ENCODE peak calls at places on chromosomes 12 and 14, in ten cellular contexts. H is small intestine; Z is CD8-positive, alpha-beta memory T cell; A is SK-N-MC; J is cardiac muscle cell; K is thoracic aorta; C is H9; M is heart right ventricle; W is aorta; N is right cardiac atrium. V is an unnamed sample.
A peak's percentile ranks its signal among the peaks of the same experiment; 100 is the strongest.

GRCh38 chr14:70955543-70956480 is 48.6 kb downstream of the PCNX1 start:
- DNase-seq in H (no peak), Z (peak; percentile 59), A (no peak), J (peak; percentile 50), K (no peak), C (no peak), M (no peak), W (no peak), N (no peak), V (no peak)

GRCh38 chr12:62603061-62603810 is 136.6 kb downstream of the MON2 start:
- DNase-seq in H (peak; percentile 82), Z (peak; percentile 76), A (no peak), J (peak; percentile 92), K (peak; percentile 34), C (peak; percentile 84), M (peak; percentile 86), W (peak; percentile 93), N (peak; percentile 89), V (peak; percentile 75)

GRCh38 chr14:56187736-56188135 is 69.5 kb downstream of the PELI2 start:
- DNase-seq in H (no peak), Z (no peak), A (no peak), J (no peak), K (no peak), C (no peak), M (no peak), W (no peak), N (no peak), V (no peak)

GRCh38 chr12:80655751-80656150 is 51.7 kb upstream of the MYF6 start:
- DNase-seq in H (no peak), Z (no peak), A (no peak), J (peak; percentile 33), K (no peak), C (no peak), M (no peak), W (no peak), N (no peak), V (no peak)

GRCh38 chr12:70365648-70366518 is at the start of gene KCNMB4:
- DNase-seq in H (peak; percentile 48), Z (peak; percentile 76), A (no peak), J (peak; percentile 64), K (no peak), C (peak; percentile 97), M (peak; percentile 52), W (peak; percentile 68), N (peak; percentile 72), V (peak; percentile 61)

GRCh38 chr12:54416908-54417603 is 2.0 kb downstream of the ITGA5 start:
- DNase-seq in H (no peak), Z (peak; percentile 29), A (no peak), J (peak; percentile 48), K (no peak), C (no peak), M (no peak), W (peak; percentile 6), N (no peak), V (no peak)

GRCh38 chr12:1852076-1852475 is 31.7 kb downstream of the LRTM2 start:
- DNase-seq in H (no peak), Z (no peak), A (no peak), J (no peak), K (no peak), C (no peak), M (no peak), W (no peak), N (no peak), V (no peak)

GRCh38 chr12:45170456-45171042 is 45.3 kb upstream of the ANO6 start:
- DNase-seq in H (peak; percentile 82), Z (peak; percentile 45), A (peak; percentile 77), J (peak; percentile 86), K (peak; percentile 22), C (peak; percentile 79), M (peak; percentile 86), W (peak; percentile 84), N (peak; percentile 81), V (peak; percentile 15)

GRCh38 chr12:2138871-2139308 is 86.1 kb downstream of the CACNA1C start:
- DNase-seq in H (peak; percentile 81), Z (no peak), A (no peak), J (no peak), K (no peak), C (no peak), M (no peak), W (no peak), N (no peak), V (no peak)

GRCh38 chr12:4584896-4585295 is 22.9 kb downstream of the DYRK4 start:
- DNase-seq in H (no peak), Z (no peak), A (no peak), J (no peak), K (no peak), C (no peak), M (no peak), W (no peak), N (no peak), V (no peak)

GRCh38 chr14:32298346-32298745 is 30.8 kb upstream of the AKAP6 start:
- DNase-seq in H (no peak), Z (no peak), A (no peak), J (no peak), K (no peak), C (no peak), M (no peak), W (no peak), N (no peak), V (no peak)

GRCh38 chr12:116274552-116275375 is 2.7 kb downstream of the MED13L start:
- DNase-seq in H (no peak), Z (no peak), A (no peak), J (no peak), K (no peak), C (no peak), M (no peak), W (no peak), N (no peak), V (no peak)
- H3K27ac ChIP-seq in H (no peak overlapping the region), Z (no peak overlapping the region), A (peak overlapping the region; percentile 58), J (peak overlapping the region; percentile 82), K (no peak overlapping the region), C (no peak overlapping the region), M (no peak overlapping the region), W (no peak overlapping the region), N (no peak overlapping the region), V (no peak overlapping the region)

DNA sequence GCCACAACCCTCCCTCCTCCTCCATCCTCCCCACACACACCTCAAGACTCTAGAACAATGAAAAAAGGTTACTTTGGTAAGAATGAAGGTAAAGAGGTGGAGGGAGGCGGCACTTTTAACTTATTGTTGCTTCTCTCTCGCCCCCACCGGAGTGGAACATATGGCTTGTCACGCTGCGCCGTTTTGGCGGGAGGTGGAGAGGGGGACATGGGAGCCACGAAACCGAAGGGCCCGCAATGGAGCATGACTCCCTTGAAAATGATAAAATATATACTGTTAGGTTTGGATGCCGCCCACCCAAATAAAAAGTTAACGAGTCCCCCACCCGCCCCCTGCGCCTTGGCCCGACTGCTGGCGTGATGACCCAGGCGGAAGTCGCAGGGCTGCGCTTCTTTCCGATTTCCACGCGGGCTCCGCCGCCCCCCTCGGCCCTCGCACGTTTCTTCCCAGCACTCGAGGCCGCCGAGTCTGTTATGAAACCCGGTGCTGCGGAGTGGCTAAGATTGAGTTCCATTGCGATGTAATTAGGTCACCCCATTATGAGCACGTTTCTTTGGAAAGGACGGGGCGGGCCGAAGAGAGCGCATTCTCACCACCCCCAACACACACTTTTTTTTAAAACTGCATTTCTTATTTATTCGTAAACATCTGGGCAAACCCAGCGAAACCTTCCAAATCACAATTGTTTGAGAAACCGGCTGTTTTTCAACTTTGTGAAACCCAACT is 1.4 kb upstream of the ZFP36L1 start:
- DNase-seq in H (peak; percentile 81), Z (peak; percentile 83), A (no peak), J (peak; percentile 96), K (peak; percentile 83), C (no peak), M (peak; percentile 91), W (peak; percentile 93), N (peak; percentile 90), V (no peak)
- H3K27ac ChIP-seq in H (peak overlapping the region; percentile 99), Z (peak overlapping the region; percentile 99), A (peak overlapping the region; percentile 99), J (peak overlapping the region; percentile 98), K (peak overlapping the region; percentile 100), C (peak overlapping the region; percentile 93), M (peak overlapping the region; percentile 99), W (peak overlapping the region; percentile 96), N (peak overlapping the region; percentile 100), V (peak overlapping the region; percentile 88)

GRCh38 chr12:120653611-120654010 is 13.2 kb downstream of the CABP1 start:
- DNase-seq in H (no peak), Z (no peak), A (no peak), J (no peak), K (no peak), C (no peak), M (no peak), W (no peak), N (no peak), V (no peak)

GRCh38 chr12:120651821-120652220 is 11.4 kb downstream of the CABP1 start:
- DNase-seq in H (peak; percentile 25), Z (no peak), A (no peak), J (peak; percentile 55), K (no peak), C (no peak), M (no peak), W (no peak), N (no peak), V (no peak)

GRCh38 chr12:120654656-120655055 is 14.2 kb downstream of the CABP1 start:
- DNase-seq in H (no peak), Z (no peak), A (no peak), J (no peak), K (no peak), C (no peak), M (peak; percentile 75), W (peak; percentile 85), N (peak; percentile 69), V (no peak)

GRCh38 chr12:120650249-120650690 is 9.8 kb downstream of the CABP1 start:
- DNase-seq in H (no peak), Z (no peak), A (no peak), J (no peak), K (no peak), C (no peak), M (no peak), W (no peak), N (no peak), V (no peak)

DNA sequence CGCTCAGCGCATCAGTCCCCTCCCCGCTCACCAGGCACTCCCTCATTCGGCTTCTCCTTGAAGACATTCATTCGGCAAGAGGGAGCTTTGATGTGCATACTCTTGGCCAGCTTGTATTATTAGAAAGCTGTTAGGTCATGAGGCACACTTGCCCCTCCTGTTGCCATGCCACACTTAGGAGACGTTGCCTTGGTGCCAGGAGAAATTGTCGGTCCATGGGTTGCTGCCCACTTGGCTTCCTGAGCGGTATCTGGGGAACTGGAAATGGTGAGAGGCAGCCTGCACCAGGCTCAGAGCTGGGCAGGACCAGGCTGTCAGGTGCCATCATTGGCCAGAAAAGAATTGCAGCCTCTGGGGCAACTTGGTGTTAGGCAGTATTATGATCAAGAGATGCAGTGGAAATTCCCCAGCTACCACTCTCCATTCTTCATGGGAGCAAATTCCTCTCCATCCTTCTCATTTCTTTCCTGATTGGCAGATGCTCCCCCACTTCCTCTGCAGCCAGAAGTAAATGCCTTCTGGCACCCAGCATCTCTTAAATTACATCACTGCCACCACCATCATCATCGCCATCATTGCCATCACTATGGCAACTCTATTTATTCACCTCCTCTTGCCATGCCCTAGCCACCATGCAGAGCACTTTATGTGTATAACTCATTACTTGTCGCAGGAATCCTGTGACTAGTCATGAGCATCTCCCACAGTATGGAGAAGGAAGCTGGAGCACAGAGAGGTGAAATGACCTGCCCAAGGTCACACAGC is 12.4 kb downstream of the CABP1 start:
- DNase-seq in H (no peak), Z (no peak), A (no peak), J (no peak), K (no peak), C (no peak), M (no peak), W (no peak), N (no peak), V (no peak)
- H3K27ac ChIP-seq in H (peak overlapping the region; percentile 32), Z (no peak overlapping the region), A (no peak overlapping the region), J (no peak overlapping the region), K (peak overlapping the region; percentile 79), C (no peak overlapping the region), M (peak overlapping the region; percentile 79), W (peak overlapping the region; percentile 89), N (no peak overlapping the region), V (no peak overlapping the region)

GRCh38 chr12:57840701-57841100 is 5.8 kb downstream of the CTDSP2 start:
- DNase-seq in H (peak; percentile 58), Z (no peak), A (no peak), J (peak; percentile 66), K (no peak), C (no peak), M (peak; percentile 62), W (no peak), N (no peak), V (no peak)
- H3K27ac ChIP-seq in H (peak overlapping the region; percentile 41), Z (no peak overlapping the region), A (peak overlapping the region; percentile 48), J (peak overlapping the region; percentile 87), K (peak overlapping the region; percentile 59), C (no peak overlapping the region), M (peak overlapping the region; percentile 73), W (peak overlapping the region; percentile 23), N (peak overlapping the region; percentile 69), V (peak overlapping the region; percentile 39)